ENCODE peak calls at places on chromosomes 3 and 15, in six cellular contexts. D, Z, A, E, J and R are unnamed samples.

GRCh38 chr15:99556010-99556409 is 9.8 kb upstream of the MEF2A start:
- DNase-seq in D (no peak), Z (no peak), A (no peak), E (no peak), J (no peak), R (no peak)

GRCh38 chr3:131091768-131092167 is 65.1 kb downstream of the NEK11 start:
- DNase-seq in E (no peak), D (no peak), Z (no peak), A (no peak), J (peak), R (no peak)

GRCh38 chr3:18047052-18047451 is 304.6 kb upstream of the TBC1D5 start:
- DNase-seq in D (no peak), A (no peak), J (no peak), E (no peak), Z (no peak), R (no peak)

GRCh38 chr3:137194301-137194700 is 236.5 kb downstream of the IL20RB start:
- DNase-seq in J (no peak), A (no peak), E (no peak), D (no peak), Z (no peak), R (no peak)

GRCh38 chr3:103169289-103169688 is 734.5 kb downstream of the ZPLD1 start:
- DNase-seq in J (no peak), D (no peak), E (no peak), A (no peak), Z (no peak), R (no peak)

GRCh38 chr3:171994646-171995441 is 44.5 kb upstream of the FNDC3B start:
- DNase-seq in J (peak), A (no peak), D (no peak), E (no peak), Z (no peak), R (no peak)

GRCh38 chr3:58494107-58494506 is 2.2 kb downstream of the KCTD6 start:
- DNase-seq in E (no peak), J (no peak), A (no peak), Z (no peak), D (no peak), R (no peak)

GRCh38 chr3:31851278-31851677 is 129.8 kb downstream of the OSBPL10 start:
- DNase-seq in D (no peak), E (no peak), J (no peak), Z (no peak), A (no peak), R (no peak)

GRCh38 chr3:45123841-45124269 is 22.3 kb downstream of the CDCP1 start:
- DNase-seq in D (no peak), Z (no peak), J (no peak), A (peak), E (no peak), R (no peak)

GRCh38 chr3:66037986-66038369 is 740 bp downstream of the MAGI1 start:
- DNase-seq in A (no peak), J (no peak), Z (peak), E (no peak), D (no peak), R (peak)

GRCh38 chr15:52191207-52191606 is at the start of gene GNB5:
- DNase-seq in Z (peak), A (no peak), D (no peak), J (no peak), E (no peak), R (no peak)

GRCh38 chr3:42936157-42936981 is 30.4 kb downstream of the ZNF662 start:
- DNase-seq in J (no peak), D (no peak), A (no peak), E (no peak), Z (peak), R (no peak)

GRCh38 chr3:48980295-48980694 is 9.7 kb upstream of the P4HTM start:
- DNase-seq in Z (no peak), D (no peak), E (no peak), J (no peak), A (no peak), R (no peak)

GRCh38 chr3:33915796-33916589 is 117.6 kb downstream of the PDCD6IP start:
- DNase-seq in A (peak), Z (peak), D (peak), J (peak), E (no peak), R (no peak)

GRCh38 chr3:62439176-62439813 is 65.9 kb upstream of the FEZF2 start:
- DNase-seq in Z (no peak), E (no peak), A (no peak), J (no peak), D (no peak), R (no peak)

GRCh38 chr3:160331127-160331937 is 67.7 kb downstream of the IFT80 start:
- DNase-seq in A (no peak), J (peak), E (no peak), Z (peak), D (no peak), R (no peak)

GRCh38 chr3:116930786-116931185 is 221.2 kb downstream of the TUSC7 start:
- DNase-seq in J (no peak), E (no peak), D (no peak), Z (no peak), A (no peak), R (no peak)

GRCh38 chr3:187101184-187102072 is 37.9 kb downstream of the RPL39L start:
- DNase-seq in A (no peak), D (no peak), Z (peak), J (peak), E (no peak), R (no peak)

GRCh38 chr3:59985643-59986200 is 935.9 kb upstream of the CFAP20DC start:
- DNase-seq in J (no peak), D (no peak), Z (no peak), E (no peak), A (no peak), R (no peak)

GRCh38 chr15:73794501-73795133 is 41.5 kb upstream of the INSYN1 start:
- DNase-seq in J (no peak), D (no peak), E (no peak), A (no peak), Z (no peak), R (no peak)

GRCh38 chr3:134002326-134002725 is 27.4 kb downstream of the SLCO2A1 start:
- DNase-seq in J (no peak), E (no peak), Z (no peak), D (no peak), A (no peak), R (no peak)

GRCh38 chr15:68525815-68526214 is 53.0 kb upstream of the CORO2B start:
- DNase-seq in Z (no peak), D (no peak), E (no peak), J (no peak), A (no peak), R (no peak)

GRCh38 chr3:141426404-141427034 is 58.2 kb downstream of the ZBTB38 start:
- DNase-seq in E (no peak), Z (peak), A (no peak), J (no peak), D (no peak), R (no peak)

GRCh38 chr3:79257811-79258210 is 510.0 kb downstream of the ROBO1 start:
- DNase-seq in Z (no peak), J (no peak), D (no peak), A (no peak), E (no peak), R (no peak)

GRCh38 chr3:139561959-139562676 is 22.6 kb upstream of the RBP1 start:
- DNase-seq in A (no peak), J (peak), D (no peak), Z (peak), E (no peak), R (no peak)

GRCh38 chr3:147383617-147384016 is 22.7 kb downstream of the ZIC4 start:
- DNase-seq in D (no peak), A (no peak), Z (peak), E (no peak), J (no peak), R (no peak)

GRCh38 chr15:38271895-38272294 is 19.3 kb downstream of the SPRED1 start:
- DNase-seq in Z (no peak), J (no peak), D (no peak), E (no peak), A (no peak), R (no peak)

GRCh38 chr15:92140802-92141201 is 252.9 kb upstream of the ST8SIA2 start:
- DNase-seq in J (no peak), Z (no peak), D (no peak), A (no peak), E (no peak), R (no peak)

GRCh38 chr3:177459397-177459796 is 262.1 kb upstream of the TBL1XR1 start:
- DNase-seq in J (no peak), E (no peak), D (no peak), Z (no peak), A (no peak), R (no peak)
- TF ChIP-seq POLR2AphosphoS5 in J (no peak), E (no peak), D (no peak), Z (no peak), A (no peak), R (no peak)

GRCh38 chr3:128767351-128767750 is 41.4 kb downstream of the RAB7A start:
- DNase-seq in A (no peak), E (no peak), Z (no peak), D (no peak), J (no peak), R (no peak)

GRCh38 chr3:128764863-128765262 is 38.9 kb downstream of the RAB7A start:
- DNase-seq in J (no peak), A (no peak), D (no peak), E (no peak), Z (no peak), R (no peak)

GRCh38 chr3:128768471-128768870 is 42.5 kb downstream of the RAB7A start:
- DNase-seq in Z (no peak), A (no peak), D (no peak), E (no peak), J (no peak), R (no peak)

GRCh38 chr3:128775241-128775640 is 49.3 kb downstream of the RAB7A start:
- DNase-seq in E (no peak), Z (no peak), D (no peak), A (no peak), J (no peak), R (no peak)

DNA sequence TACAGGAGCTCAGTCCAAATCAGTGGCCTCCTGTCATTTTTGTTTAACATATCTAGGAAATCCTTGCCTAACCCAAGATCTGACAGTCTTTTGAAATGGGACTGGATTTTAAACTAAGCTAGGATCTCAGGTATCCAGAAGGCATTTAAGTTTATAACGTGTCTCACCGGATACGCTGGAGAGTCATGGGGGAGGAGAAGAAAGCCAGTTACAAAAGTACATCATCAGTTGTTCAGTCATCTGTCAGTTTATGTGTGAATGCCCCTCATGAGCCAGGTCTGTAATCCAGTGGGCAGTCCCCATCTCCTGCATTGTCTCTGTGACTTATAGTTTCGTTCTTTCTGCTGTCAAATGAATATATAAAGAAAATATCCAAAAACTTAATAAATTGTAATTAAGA is 44.4 kb downstream of the RAB7A start:
- DNase-seq in Z (no peak), E (no peak), J (no peak), D (no peak), A (no peak), R (no peak)
- TF ChIP-seq POLR2A in Z (no peak), E (no peak), J (no peak), D (no peak), A (no peak), R (no peak)

DNA sequence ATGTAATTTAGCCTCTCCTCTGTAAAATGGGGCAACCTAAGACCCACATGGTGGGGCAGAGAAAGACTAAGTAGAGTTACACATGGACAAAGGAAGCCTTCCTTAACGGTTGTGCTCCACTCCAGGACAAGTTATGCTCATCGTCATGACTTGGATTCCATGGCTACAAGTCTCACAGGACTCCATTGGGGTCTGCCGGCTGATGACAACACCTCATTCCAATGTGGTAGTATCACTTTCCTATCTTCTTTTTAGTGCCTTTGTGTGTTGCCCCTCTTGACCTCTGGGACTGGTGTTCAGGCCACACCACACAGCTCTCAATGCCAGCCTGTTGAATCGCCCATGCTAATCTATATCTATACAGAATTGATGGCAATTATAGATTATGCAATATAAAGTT is 181.3 kb upstream of the WNT5A start:
- DNase-seq in J (no peak), E (no peak), A (no peak), Z (no peak), D (no peak), R (no peak)
- TF ChIP-seq TAF1 in J (no peak), E (no peak), A (no peak), Z (no peak), D (no peak), R (no peak)

GRCh38 chr3:149639093-149639486 is 18.7 kb downstream of the WWTR1 start:
- DNase-seq in Z (no peak), J (no peak), A (no peak), D (no peak), E (no peak), R (no peak)

GRCh38 chr3:149647285-149647684 is 10.5 kb downstream of the WWTR1 start:
- DNase-seq in J (no peak), Z (no peak), D (no peak), E (no peak), A (no peak), R (no peak)

GRCh38 chr3:149641011-149641728 is 16.7 kb downstream of the WWTR1 start:
- DNase-seq in J (peak), D (no peak), A (no peak), Z (no peak), E (no peak), R (no peak)

GRCh38 chr3:149646181-149646766 is 11.6 kb downstream of the WWTR1 start:
- DNase-seq in E (no peak), Z (peak), A (no peak), D (no peak), J (no peak), R (no peak)

GRCh38 chr3:149643482-149643798 is 14.4 kb downstream of the WWTR1 start:
- DNase-seq in J (no peak), A (no peak), Z (no peak), D (no peak), E (no peak), R (no peak)
- TF ChIP-seq POLR2AphosphoS5 in J (no peak), A (no peak), Z (no peak), D (no peak), E (no peak), R (no peak)

DNA sequence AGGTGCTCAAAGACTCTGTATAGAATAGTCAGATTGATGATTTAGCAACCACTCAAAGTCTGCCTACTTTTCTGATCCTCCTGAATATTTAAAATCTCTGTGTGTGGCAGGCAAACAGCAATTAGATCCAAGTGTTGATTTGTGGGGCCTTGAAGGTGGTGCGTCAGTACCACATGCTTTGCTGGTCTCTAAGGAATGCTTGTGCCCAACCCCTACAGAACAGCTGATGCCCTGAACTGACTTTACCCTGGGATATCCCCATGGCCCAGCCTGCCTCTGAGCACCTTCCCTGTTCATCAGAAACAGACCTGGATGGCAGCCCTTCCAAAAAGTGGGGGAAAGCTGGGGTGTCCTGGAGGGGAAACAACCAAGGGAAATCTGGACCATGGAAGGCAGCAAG is 76.3 kb upstream of the TPM1 start:
- DNase-seq in A (no peak), Z (no peak), J (no peak), E (no peak), D (no peak), R (no peak)
- TF ChIP-seq POLR2A in A (no peak), Z (no peak), J (no peak), E (no peak), D (no peak), R (no peak)

DNA sequence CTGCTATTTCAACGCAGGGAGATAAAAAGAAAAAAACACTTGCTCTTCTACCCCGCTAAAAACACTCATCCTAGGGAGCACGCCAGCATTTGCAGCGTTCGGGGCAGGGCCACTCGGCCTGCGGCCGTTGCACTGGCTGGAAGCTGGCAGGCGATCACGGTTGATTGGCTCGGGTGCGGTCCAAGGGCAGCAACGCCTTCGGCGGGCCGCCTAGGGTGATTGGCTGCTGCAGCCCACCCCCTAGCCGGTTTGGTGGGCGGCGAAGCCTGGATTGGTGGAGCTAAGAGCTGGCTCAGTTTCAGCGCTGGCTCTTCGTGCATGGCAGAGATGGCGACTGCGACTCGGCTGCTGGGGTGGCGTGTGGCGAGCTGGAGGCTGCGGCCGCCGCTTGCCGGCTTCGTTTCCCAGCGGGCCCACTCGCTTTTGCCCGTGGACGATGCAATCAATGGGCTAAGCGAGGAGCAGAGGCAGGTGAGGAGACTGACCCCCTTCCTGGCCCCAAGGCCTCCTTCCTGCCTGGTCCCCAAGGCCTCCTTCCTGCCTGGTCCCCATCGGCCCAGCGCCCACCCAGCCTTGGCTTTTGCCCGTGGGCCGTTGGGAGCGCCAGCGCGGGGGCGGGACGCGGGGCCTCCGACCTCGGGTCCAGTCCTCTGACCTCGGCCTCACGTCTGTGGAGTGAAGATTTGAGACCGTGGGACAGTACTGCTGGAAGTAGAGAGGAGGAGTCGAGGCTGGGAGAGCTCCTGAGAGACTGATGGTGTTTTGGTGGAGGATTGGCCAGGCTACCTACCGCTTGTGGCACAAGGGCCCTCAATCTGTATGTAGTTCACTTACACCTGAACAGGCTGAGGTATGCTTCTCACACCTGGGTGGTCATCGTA is at the start of gene IVD:
- DNase-seq in D (peak), E (peak), A (peak), Z (no peak), J (peak), R (peak)
- TF ChIP-seq TAF1 in D (peak), E (peak), A (peak), Z (no peak), J (peak), R (peak)

DNA sequence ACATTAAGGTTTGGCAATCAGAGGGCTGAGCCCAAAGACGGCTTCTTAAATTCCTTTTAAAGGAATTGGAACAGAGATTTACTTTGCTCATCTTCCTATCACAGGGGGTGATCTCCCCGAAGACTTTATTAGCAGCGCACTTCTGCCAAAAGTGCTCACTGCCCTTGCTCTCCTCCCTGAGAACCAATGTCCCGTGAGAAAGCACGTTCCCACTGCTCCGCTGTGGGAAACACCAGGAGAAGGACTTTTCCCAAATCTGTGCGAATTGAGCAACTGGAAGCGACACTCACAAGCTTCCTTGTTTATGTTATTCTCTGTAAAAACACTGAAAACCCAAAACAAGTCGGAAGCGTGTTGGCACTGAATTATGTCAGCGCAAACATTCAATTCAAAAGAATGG is 670.9 kb upstream of the NR2F2 start:
- DNase-seq in E (no peak), Z (no peak), J (no peak), D (no peak), A (no peak), R (no peak)
- TF ChIP-seq POLR2AphosphoS5 in E (no peak), Z (no peak), J (no peak), D (no peak), A (no peak), R (no peak)